ENCODE peak calls at places on chromosomes 11 and 22, in six cellular contexts. B is NCI-H2081; N is OCI-LY7; Y is mammary epithelial cell; I is stimulated activated CD4-positive, alpha-beta T cell treated with anti-CD3 and anti-CD28 coated beads, Interleukin-2, amount 100 ng/mL, for 48 hours; V is NCI-H510A treated with DMSO at 0.1 percent for 48 hours. C is an unnamed sample.

GRCh38 chr11:60214386-60214785 is 28.6 kb downstream of the MS4A4E start:
- DNase-seq in B (no peak), N (no peak), Y (no peak), I (no peak), V (no peak), C (no peak)

GRCh38 chr11:131841925-131842635 is 471.7 kb downstream of the NTM start:
- DNase-seq in B (no peak), N (no peak), Y (no peak), I (no peak), V (no peak), C (no peak)

GRCh38 chr11:111422494-111423249 is 43.6 kb upstream of the POU2AF1 start:
- DNase-seq in B (peak), N (peak), Y (no peak), I (peak), V (peak), C (no peak)

GRCh38 chr22:37996079-37996478 is 11.7 kb upstream of the SOX10 start:
- DNase-seq in B (no peak), N (peak), Y (no peak), I (no peak), V (no peak), C (no peak)

GRCh38 chr22:41968601-41969000 is 642 bp upstream of the SEPTIN3 start:
- DNase-seq in B (no peak), N (no peak), Y (no peak), I (no peak), V (peak), C (no peak)

GRCh38 chr11:125001073-125001764 is 47.2 kb downstream of the CCDC15 start:
- DNase-seq in B (no peak), N (no peak), Y (peak), I (no peak), V (no peak), C (no peak)

GRCh38 chr11:61150656-61151544 is 10.3 kb downstream of the VPS37C start:
- DNase-seq in B (no peak), N (no peak), Y (no peak), I (no peak), V (no peak), C (no peak)

GRCh38 chr11:131465746-131466145 is 95.3 kb downstream of the NTM start:
- DNase-seq in B (no peak), N (no peak), Y (no peak), I (no peak), V (no peak), C (no peak)

GRCh38 chr11:28107331-28107725 is 628 bp downstream of the KIF18A start:
- DNase-seq in B (no peak), N (peak), Y (no peak), I (no peak), V (peak), C (peak)

GRCh38 chr11:72534859-72535547 is 100.7 kb upstream of the CLPB start:
- DNase-seq in B (no peak), N (no peak), Y (no peak), I (no peak), V (peak), C (no peak)

GRCh38 chr11:119741369-119742262 is 12.6 kb upstream of the NECTIN1 start:
- DNase-seq in B (no peak), N (peak), Y (no peak), I (peak), V (no peak), C (no peak)

GRCh38 chr11:9972917-9973504 is 309.1 kb downstream of the SWAP70 start:
- DNase-seq in B (peak), N (peak), Y (peak), I (peak), V (peak), C (no peak)

GRCh38 chr11:36339899-36340298 is 43.8 kb downstream of the PRR5L start:
- DNase-seq in B (no peak), N (no peak), Y (no peak), I (no peak), V (no peak), C (no peak)

GRCh38 chr22:20244744-20245576 is 23.2 kb downstream of the RTN4R start:
- DNase-seq in B (peak), N (peak), Y (no peak), I (no peak), V (no peak), C (no peak)

GRCh38 chr11:115924744-115925567 is 420.7 kb upstream of the CADM1 start:
- DNase-seq in B (no peak), N (no peak), Y (peak), I (no peak), V (no peak), C (peak)

C was measured in foreskin keratinocyte.